ENCODE peak calls at places on chromosomes 2 and 18, in nine cellular contexts. One of them, this sample, is unnamed.

GRCh38 chr2:95017308-95017630 is 8.2 kb upstream of the MAL start:
- DNase-seq in H9: no peak
- DNase-seq in stimulated activated CD8-positive, alpha-beta memory T cell treated with anti-CD3 and anti-CD28 coated beads, Interleukin-15, amount 100 ng/mL, for 1 hour: no peak
- DNase-seq in stromal cell of bone marrow: no peak
- DNase-seq in effector CD4-positive, alpha-beta T cell: no peak
- DNase-seq in ACHN: no peak
- DNase-seq in stimulated activated CD4-positive, alpha-beta T cell treated with anti-CD3 and anti-CD28 coated beads, Interleukin-15, amount 100 ng/mL, for 24 hours: no peak
- DNase-seq in pons: no peak
- DNase-seq in iris pigment epithelial cell: no peak
- DNase-seq in this sample: no peak

GRCh38 chr2:191666733-191667132 is 11.2 kb upstream of the NABP1 start:
- DNase-seq in H9: no peak
- DNase-seq in stimulated activated CD8-positive, alpha-beta memory T cell treated with anti-CD3 and anti-CD28 coated beads, Interleukin-15, amount 100 ng/mL, for 1 hour: no peak
- DNase-seq in effector CD4-positive, alpha-beta T cell: no peak
- DNase-seq in pons: peak; percentile 55
- DNase-seq in stimulated activated CD4-positive, alpha-beta T cell treated with anti-CD3 and anti-CD28 coated beads, Interleukin-15, amount 100 ng/mL, for 24 hours: no peak
- DNase-seq in stromal cell of bone marrow: no peak
- DNase-seq in ACHN: peak; percentile 64
- DNase-seq in iris pigment epithelial cell: peak; percentile 59
- DNase-seq in this sample: no peak

GRCh38 chr2:192190474-192190873 is 4.3 kb downstream of the TMEFF2 start:
- DNase-seq in stimulated activated CD8-positive, alpha-beta memory T cell treated with anti-CD3 and anti-CD28 coated beads, Interleukin-15, amount 100 ng/mL, for 1 hour: no peak
- DNase-seq in stromal cell of bone marrow: peak; percentile 31
- DNase-seq in ACHN: peak; percentile 58
- DNase-seq in effector CD4-positive, alpha-beta T cell: no peak
- DNase-seq in H9: no peak
- DNase-seq in stimulated activated CD4-positive, alpha-beta T cell treated with anti-CD3 and anti-CD28 coated beads, Interleukin-15, amount 100 ng/mL, for 24 hours: no peak
- DNase-seq in pons: no peak
- DNase-seq in iris pigment epithelial cell: peak; percentile 52
- DNase-seq in this sample: peak; percentile 47

GRCh38 chr2:232354069-232354468 is 24.5 kb upstream of the ALPP start:
- DNase-seq in stimulated activated CD8-positive, alpha-beta memory T cell treated with anti-CD3 and anti-CD28 coated beads, Interleukin-15, amount 100 ng/mL, for 1 hour: no peak
- DNase-seq in H9: no peak
- DNase-seq in ACHN: no peak
- DNase-seq in iris pigment epithelial cell: no peak
- DNase-seq in effector CD4-positive, alpha-beta T cell: no peak
- DNase-seq in stromal cell of bone marrow: no peak
- DNase-seq in pons: no peak
- DNase-seq in stimulated activated CD4-positive, alpha-beta T cell treated with anti-CD3 and anti-CD28 coated beads, Interleukin-15, amount 100 ng/mL, for 24 hours: no peak
- DNase-seq in this sample: no peak

GRCh38 chr2:181682026-181682789 is 1.9 kb upstream of the NEUROD1 start:
- DNase-seq in stimulated activated CD4-positive, alpha-beta T cell treated with anti-CD3 and anti-CD28 coated beads, Interleukin-15, amount 100 ng/mL, for 24 hours: no peak
- DNase-seq in stimulated activated CD8-positive, alpha-beta memory T cell treated with anti-CD3 and anti-CD28 coated beads, Interleukin-15, amount 100 ng/mL, for 1 hour: no peak
- DNase-seq in stromal cell of bone marrow: no peak
- DNase-seq in effector CD4-positive, alpha-beta T cell: no peak
- DNase-seq in ACHN: no peak
- DNase-seq in pons: no peak
- DNase-seq in H9: no peak
- DNase-seq in iris pigment epithelial cell: no peak
- DNase-seq in this sample: no peak

GRCh38 chr2:213145723-213146242 is 5.6 kb downstream of the IKZF2 start:
- DNase-seq in stimulated activated CD8-positive, alpha-beta memory T cell treated with anti-CD3 and anti-CD28 coated beads, Interleukin-15, amount 100 ng/mL, for 1 hour: no peak
- DNase-seq in iris pigment epithelial cell: peak; percentile 25
- DNase-seq in ACHN: no peak
- DNase-seq in effector CD4-positive, alpha-beta T cell: no peak
- DNase-seq in H9: no peak
- DNase-seq in stimulated activated CD4-positive, alpha-beta T cell treated with anti-CD3 and anti-CD28 coated beads, Interleukin-15, amount 100 ng/mL, for 24 hours: no peak
- DNase-seq in pons: no peak
- DNase-seq in stromal cell of bone marrow: no peak
- DNase-seq in this sample: no peak

GRCh38 chr18:1014951-1015627 is 110.4 kb downstream of the ADCYAP1 start:
- DNase-seq in H9: peak; percentile 48
- DNase-seq in iris pigment epithelial cell: peak; percentile 31
- DNase-seq in pons: no peak
- DNase-seq in stromal cell of bone marrow: no peak
- DNase-seq in effector CD4-positive, alpha-beta T cell: no peak
- DNase-seq in ACHN: peak; percentile 69
- DNase-seq in stimulated activated CD8-positive, alpha-beta memory T cell treated with anti-CD3 and anti-CD28 coated beads, Interleukin-15, amount 100 ng/mL, for 1 hour: no peak
- DNase-seq in stimulated activated CD4-positive, alpha-beta T cell treated with anti-CD3 and anti-CD28 coated beads, Interleukin-15, amount 100 ng/mL, for 24 hours: no peak
- DNase-seq in this sample: peak; percentile 31

GRCh38 chr18:39030124-39030655 is 1464.6 kb upstream of the CELF4 start:
- DNase-seq in pons: no peak
- DNase-seq in stromal cell of bone marrow: no peak
- DNase-seq in H9: no peak
- DNase-seq in ACHN: no peak
- DNase-seq in effector CD4-positive, alpha-beta T cell: no peak
- DNase-seq in stimulated activated CD8-positive, alpha-beta memory T cell treated with anti-CD3 and anti-CD28 coated beads, Interleukin-15, amount 100 ng/mL, for 1 hour: no peak
- DNase-seq in stimulated activated CD4-positive, alpha-beta T cell treated with anti-CD3 and anti-CD28 coated beads, Interleukin-15, amount 100 ng/mL, for 24 hours: no peak
- DNase-seq in iris pigment epithelial cell: no peak
- DNase-seq in this sample: no peak

GRCh38 chr2:12718662-12719399 is 2.1 kb downstream of the TRIB2 start:
- DNase-seq in stimulated activated CD8-positive, alpha-beta memory T cell treated with anti-CD3 and anti-CD28 coated beads, Interleukin-15, amount 100 ng/mL, for 1 hour: no peak
- DNase-seq in stromal cell of bone marrow: no peak
- DNase-seq in iris pigment epithelial cell: peak; percentile 28
- DNase-seq in stimulated activated CD4-positive, alpha-beta T cell treated with anti-CD3 and anti-CD28 coated beads, Interleukin-15, amount 100 ng/mL, for 24 hours: peak; percentile 38
- DNase-seq in effector CD4-positive, alpha-beta T cell: peak; percentile 23
- DNase-seq in H9: peak; percentile 40
- DNase-seq in pons: no peak
- DNase-seq in ACHN: no peak
- DNase-seq in this sample: no peak

GRCh38 chr2:127105656-127106456 is 1.1 kb downstream of the BIN1 start:
- DNase-seq in iris pigment epithelial cell: peak; percentile 47
- DNase-seq in ACHN: peak; percentile 28
- DNase-seq in stromal cell of bone marrow: no peak
- DNase-seq in H9: peak; percentile 69
- DNase-seq in stimulated activated CD4-positive, alpha-beta T cell treated with anti-CD3 and anti-CD28 coated beads, Interleukin-15, amount 100 ng/mL, for 24 hours: no peak
- DNase-seq in effector CD4-positive, alpha-beta T cell: no peak
- DNase-seq in stimulated activated CD8-positive, alpha-beta memory T cell treated with anti-CD3 and anti-CD28 coated beads, Interleukin-15, amount 100 ng/mL, for 1 hour: no peak
- DNase-seq in pons: no peak
- DNase-seq in this sample: no peak

GRCh38 chr2:69163109-69163508 is 150.1 kb downstream of the ANTXR1 start:
- DNase-seq in stimulated activated CD4-positive, alpha-beta T cell treated with anti-CD3 and anti-CD28 coated beads, Interleukin-15, amount 100 ng/mL, for 24 hours: no peak
- DNase-seq in stromal cell of bone marrow: peak; percentile 66
- DNase-seq in H9: no peak
- DNase-seq in ACHN: peak; percentile 85
- DNase-seq in stimulated activated CD8-positive, alpha-beta memory T cell treated with anti-CD3 and anti-CD28 coated beads, Interleukin-15, amount 100 ng/mL, for 1 hour: no peak
- DNase-seq in pons: peak; percentile 86
- DNase-seq in iris pigment epithelial cell: peak; percentile 96
- DNase-seq in effector CD4-positive, alpha-beta T cell: no peak
- DNase-seq in this sample: peak; percentile 91

GRCh38 chr2:233793465-233794127 is 15.5 kb downstream of the MROH2A start:
- DNase-seq in effector CD4-positive, alpha-beta T cell: no peak
- DNase-seq in H9: peak; percentile 21
- DNase-seq in stimulated activated CD4-positive, alpha-beta T cell treated with anti-CD3 and anti-CD28 coated beads, Interleukin-15, amount 100 ng/mL, for 24 hours: no peak
- DNase-seq in pons: no peak
- DNase-seq in iris pigment epithelial cell: no peak
- DNase-seq in stromal cell of bone marrow: no peak
- DNase-seq in ACHN: no peak
- DNase-seq in stimulated activated CD8-positive, alpha-beta memory T cell treated with anti-CD3 and anti-CD28 coated beads, Interleukin-15, amount 100 ng/mL, for 1 hour: no peak
- DNase-seq in this sample: no peak

GRCh38 chr2:3785220-3785889 is 82.0 kb downstream of the DCDC2C start:
- DNase-seq in H9: peak; percentile 47
- DNase-seq in pons: no peak
- DNase-seq in stimulated activated CD8-positive, alpha-beta memory T cell treated with anti-CD3 and anti-CD28 coated beads, Interleukin-15, amount 100 ng/mL, for 1 hour: no peak
- DNase-seq in stromal cell of bone marrow: no peak
- DNase-seq in effector CD4-positive, alpha-beta T cell: no peak
- DNase-seq in iris pigment epithelial cell: peak; percentile 73
- DNase-seq in ACHN: no peak
- DNase-seq in stimulated activated CD4-positive, alpha-beta T cell treated with anti-CD3 and anti-CD28 coated beads, Interleukin-15, amount 100 ng/mL, for 24 hours: no peak
- DNase-seq in this sample: no peak

GRCh38 chr18:31301201-31301655 is 16.7 kb upstream of the DSG1 start:
- DNase-seq in stimulated activated CD8-positive, alpha-beta memory T cell treated with anti-CD3 and anti-CD28 coated beads, Interleukin-15, amount 100 ng/mL, for 1 hour: no peak
- DNase-seq in H9: peak; percentile 28
- DNase-seq in stromal cell of bone marrow: no peak
- DNase-seq in pons: no peak
- DNase-seq in ACHN: no peak
- DNase-seq in effector CD4-positive, alpha-beta T cell: no peak
- DNase-seq in iris pigment epithelial cell: peak; percentile 6
- DNase-seq in stimulated activated CD4-positive, alpha-beta T cell treated with anti-CD3 and anti-CD28 coated beads, Interleukin-15, amount 100 ng/mL, for 24 hours: no peak
- DNase-seq in this sample: peak; percentile 32

GRCh38 chr2:43251171-43251731 is 24.8 kb upstream of the ZFP36L2 start:
- DNase-seq in pons: no peak
- DNase-seq in ACHN: no peak
- DNase-seq in stimulated activated CD8-positive, alpha-beta memory T cell treated with anti-CD3 and anti-CD28 coated beads, Interleukin-15, amount 100 ng/mL, for 1 hour: no peak
- DNase-seq in H9: no peak
- DNase-seq in iris pigment epithelial cell: peak; percentile 74
- DNase-seq in stimulated activated CD4-positive, alpha-beta T cell treated with anti-CD3 and anti-CD28 coated beads, Interleukin-15, amount 100 ng/mL, for 24 hours: no peak
- DNase-seq in stromal cell of bone marrow: peak; percentile 79
- DNase-seq in effector CD4-positive, alpha-beta T cell: no peak
- DNase-seq in this sample: peak; percentile 22

GRCh38 chr2:88201811-88202169 is 31.6 kb downstream of the THNSL2 start:
- DNase-seq in stimulated activated CD4-positive, alpha-beta T cell treated with anti-CD3 and anti-CD28 coated beads, Interleukin-15, amount 100 ng/mL, for 24 hours: no peak
- DNase-seq in H9: no peak
- DNase-seq in iris pigment epithelial cell: no peak
- DNase-seq in stromal cell of bone marrow: no peak
- DNase-seq in pons: no peak
- DNase-seq in stimulated activated CD8-positive, alpha-beta memory T cell treated with anti-CD3 and anti-CD28 coated beads, Interleukin-15, amount 100 ng/mL, for 1 hour: no peak
- DNase-seq in ACHN: no peak
- DNase-seq in effector CD4-positive, alpha-beta T cell: no peak
- DNase-seq in this sample: no peak

GRCh38 chr2:188813846-188814245 is 160.3 kb upstream of the COL3A1 start:
- DNase-seq in effector CD4-positive, alpha-beta T cell: no peak
- DNase-seq in ACHN: no peak
- DNase-seq in iris pigment epithelial cell: peak; percentile 90
- DNase-seq in stromal cell of bone marrow: no peak
- DNase-seq in stimulated activated CD4-positive, alpha-beta T cell treated with anti-CD3 and anti-CD28 coated beads, Interleukin-15, amount 100 ng/mL, for 24 hours: no peak
- DNase-seq in pons: no peak
- DNase-seq in H9: no peak
- DNase-seq in stimulated activated CD8-positive, alpha-beta memory T cell treated with anti-CD3 and anti-CD28 coated beads, Interleukin-15, amount 100 ng/mL, for 1 hour: no peak
- DNase-seq in this sample: peak; percentile 68

GRCh38 chr2:189658281-189658680 is 3.0 kb upstream of the ASNSD1 start:
- DNase-seq in H9: no peak
- DNase-seq in stromal cell of bone marrow: no peak
- DNase-seq in effector CD4-positive, alpha-beta T cell: no peak
- DNase-seq in stimulated activated CD8-positive, alpha-beta memory T cell treated with anti-CD3 and anti-CD28 coated beads, Interleukin-15, amount 100 ng/mL, for 1 hour: no peak
- DNase-seq in iris pigment epithelial cell: no peak
- DNase-seq in ACHN: no peak
- DNase-seq in stimulated activated CD4-positive, alpha-beta T cell treated with anti-CD3 and anti-CD28 coated beads, Interleukin-15, amount 100 ng/mL, for 24 hours: peak; percentile 34
- DNase-seq in pons: no peak
- DNase-seq in this sample: no peak

GRCh38 chr2:66982766-66983165 is 414.4 kb upstream of the ETAA1 start:
- DNase-seq in iris pigment epithelial cell: peak; percentile 32
- DNase-seq in stimulated activated CD4-positive, alpha-beta T cell treated with anti-CD3 and anti-CD28 coated beads, Interleukin-15, amount 100 ng/mL, for 24 hours: no peak
- DNase-seq in stromal cell of bone marrow: no peak
- DNase-seq in ACHN: no peak
- DNase-seq in stimulated activated CD8-positive, alpha-beta memory T cell treated with anti-CD3 and anti-CD28 coated beads, Interleukin-15, amount 100 ng/mL, for 1 hour: no peak
- DNase-seq in pons: no peak
- DNase-seq in H9: no peak
- DNase-seq in effector CD4-positive, alpha-beta T cell: no peak
- DNase-seq in this sample: peak; percentile 16

GRCh38 chr2:47360283-47360682 is 42.7 kb upstream of the MSH2 start:
- DNase-seq in stimulated activated CD8-positive, alpha-beta memory T cell treated with anti-CD3 and anti-CD28 coated beads, Interleukin-15, amount 100 ng/mL, for 1 hour: no peak
- DNase-seq in pons: no peak
- DNase-seq in iris pigment epithelial cell: no peak
- DNase-seq in stimulated activated CD4-positive, alpha-beta T cell treated with anti-CD3 and anti-CD28 coated beads, Interleukin-15, amount 100 ng/mL, for 24 hours: no peak
- DNase-seq in ACHN: no peak
- DNase-seq in H9: no peak
- DNase-seq in effector CD4-positive, alpha-beta T cell: no peak
- DNase-seq in stromal cell of bone marrow: no peak
- DNase-seq in this sample: no peak

GRCh38 chr2:191301971-191302370 is 56.8 kb downstream of the MYO1B start:
- DNase-seq in iris pigment epithelial cell: no peak
- DNase-seq in effector CD4-positive, alpha-beta T cell: no peak
- DNase-seq in stimulated activated CD4-positive, alpha-beta T cell treated with anti-CD3 and anti-CD28 coated beads, Interleukin-15, amount 100 ng/mL, for 24 hours: no peak
- DNase-seq in pons: no peak
- DNase-seq in stromal cell of bone marrow: no peak
- DNase-seq in ACHN: no peak
- DNase-seq in stimulated activated CD8-positive, alpha-beta memory T cell treated with anti-CD3 and anti-CD28 coated beads, Interleukin-15, amount 100 ng/mL, for 1 hour: no peak
- DNase-seq in H9: no peak
- DNase-seq in this sample: no peak

GRCh38 chr2:239331560-239331959 is 69.3 kb downstream of the HDAC4 start:
- DNase-seq in stimulated activated CD8-positive, alpha-beta memory T cell treated with anti-CD3 and anti-CD28 coated beads, Interleukin-15, amount 100 ng/mL, for 1 hour: no peak
- DNase-seq in stimulated activated CD4-positive, alpha-beta T cell treated with anti-CD3 and anti-CD28 coated beads, Interleukin-15, amount 100 ng/mL, for 24 hours: no peak
- DNase-seq in pons: no peak
- DNase-seq in ACHN: no peak
- DNase-seq in effector CD4-positive, alpha-beta T cell: no peak
- DNase-seq in H9: no peak
- DNase-seq in iris pigment epithelial cell: no peak
- DNase-seq in stromal cell of bone marrow: no peak
- DNase-seq in this sample: no peak

GRCh38 chr2:218513676-218514075 is 54.5 kb downstream of the USP37 start:
- DNase-seq in H9: no peak
- DNase-seq in stimulated activated CD4-positive, alpha-beta T cell treated with anti-CD3 and anti-CD28 coated beads, Interleukin-15, amount 100 ng/mL, for 24 hours: no peak
- DNase-seq in stimulated activated CD8-positive, alpha-beta memory T cell treated with anti-CD3 and anti-CD28 coated beads, Interleukin-15, amount 100 ng/mL, for 1 hour: no peak
- DNase-seq in stromal cell of bone marrow: no peak
- DNase-seq in pons: no peak
- DNase-seq in iris pigment epithelial cell: peak; percentile 5
- DNase-seq in effector CD4-positive, alpha-beta T cell: no peak
- DNase-seq in ACHN: no peak
- DNase-seq in this sample: no peak

GRCh38 chr2:201795608-201796477 is 10.5 kb upstream of the CDK15 start:
- DNase-seq in H9: peak; percentile 48
- DNase-seq in pons: peak; percentile 45
- DNase-seq in stimulated activated CD4-positive, alpha-beta T cell treated with anti-CD3 and anti-CD28 coated beads, Interleukin-15, amount 100 ng/mL, for 24 hours: no peak
- DNase-seq in iris pigment epithelial cell: peak; percentile 63
- DNase-seq in ACHN: peak; percentile 80
- DNase-seq in effector CD4-positive, alpha-beta T cell: no peak
- DNase-seq in stromal cell of bone marrow: no peak
- DNase-seq in stimulated activated CD8-positive, alpha-beta memory T cell treated with anti-CD3 and anti-CD28 coated beads, Interleukin-15, amount 100 ng/mL, for 1 hour: no peak
- DNase-seq in this sample: peak; percentile 56

GRCh38 chr2:44843641-44844040 is 97.9 kb upstream of the SIX3 start:
- DNase-seq in stromal cell of bone marrow: no peak
- DNase-seq in pons: no peak
- DNase-seq in stimulated activated CD8-positive, alpha-beta memory T cell treated with anti-CD3 and anti-CD28 coated beads, Interleukin-15, amount 100 ng/mL, for 1 hour: no peak
- DNase-seq in ACHN: no peak
- DNase-seq in iris pigment epithelial cell: no peak
- DNase-seq in H9: no peak
- DNase-seq in effector CD4-positive, alpha-beta T cell: no peak
- DNase-seq in stimulated activated CD4-positive, alpha-beta T cell treated with anti-CD3 and anti-CD28 coated beads, Interleukin-15, amount 100 ng/mL, for 24 hours: no peak
- DNase-seq in this sample: no peak

GRCh38 chr2:227411320-227411989 is 23.7 kb upstream of the SCYGR1 start:
- DNase-seq in iris pigment epithelial cell: peak; percentile 92
- DNase-seq in H9: no peak
- DNase-seq in stimulated activated CD8-positive, alpha-beta memory T cell treated with anti-CD3 and anti-CD28 coated beads, Interleukin-15, amount 100 ng/mL, for 1 hour: no peak
- DNase-seq in stimulated activated CD4-positive, alpha-beta T cell treated with anti-CD3 and anti-CD28 coated beads, Interleukin-15, amount 100 ng/mL, for 24 hours: peak; percentile 80
- DNase-seq in pons: no peak
- DNase-seq in effector CD4-positive, alpha-beta T cell: no peak
- DNase-seq in ACHN: no peak
- DNase-seq in stromal cell of bone marrow: no peak
- DNase-seq in this sample: peak; percentile 83

GRCh38 chr18:48662021-48662661 is 123.3 kb downstream of the CTIF start:
- DNase-seq in H9: no peak
- DNase-seq in stimulated activated CD8-positive, alpha-beta memory T cell treated with anti-CD3 and anti-CD28 coated beads, Interleukin-15, amount 100 ng/mL, for 1 hour: no peak
- DNase-seq in pons: no peak
- DNase-seq in effector CD4-positive, alpha-beta T cell: no peak
- DNase-seq in iris pigment epithelial cell: peak; percentile 87
- DNase-seq in stimulated activated CD4-positive, alpha-beta T cell treated with anti-CD3 and anti-CD28 coated beads, Interleukin-15, amount 100 ng/mL, for 24 hours: no peak
- DNase-seq in ACHN: no peak
- DNase-seq in stromal cell of bone marrow: no peak
- DNase-seq in this sample: peak; percentile 79

GRCh38 chr2:171811229-171811628 is 82.8 kb downstream of the SLC25A12 start:
- DNase-seq in effector CD4-positive, alpha-beta T cell: no peak
- DNase-seq in pons: peak; percentile 28
- DNase-seq in ACHN: peak; percentile 61
- DNase-seq in stromal cell of bone marrow: peak; percentile 28
- DNase-seq in iris pigment epithelial cell: peak; percentile 48
- DNase-seq in stimulated activated CD8-positive, alpha-beta memory T cell treated with anti-CD3 and anti-CD28 coated beads, Interleukin-15, amount 100 ng/mL, for 1 hour: no peak
- DNase-seq in H9: no peak
- DNase-seq in stimulated activated CD4-positive, alpha-beta T cell treated with anti-CD3 and anti-CD28 coated beads, Interleukin-15, amount 100 ng/mL, for 24 hours: no peak
- DNase-seq in this sample: peak; percentile 37

GRCh38 chr2:57614988-57615387 is 431.6 kb upstream of the VRK2 start:
- DNase-seq in H9: no peak
- DNase-seq in effector CD4-positive, alpha-beta T cell: no peak
- DNase-seq in stimulated activated CD8-positive, alpha-beta memory T cell treated with anti-CD3 and anti-CD28 coated beads, Interleukin-15, amount 100 ng/mL, for 1 hour: no peak
- DNase-seq in stromal cell of bone marrow: no peak
- DNase-seq in pons: no peak
- DNase-seq in stimulated activated CD4-positive, alpha-beta T cell treated with anti-CD3 and anti-CD28 coated beads, Interleukin-15, amount 100 ng/mL, for 24 hours: no peak
- DNase-seq in iris pigment epithelial cell: no peak
- DNase-seq in ACHN: no peak
- DNase-seq in this sample: no peak

GRCh38 chr2:96114903-96115581 is 1.3 kb downstream of the ADRA2B start:
- DNase-seq in effector CD4-positive, alpha-beta T cell: no peak
- DNase-seq in stimulated activated CD8-positive, alpha-beta memory T cell treated with anti-CD3 and anti-CD28 coated beads, Interleukin-15, amount 100 ng/mL, for 1 hour: no peak
- DNase-seq in iris pigment epithelial cell: no peak
- DNase-seq in ACHN: no peak
- DNase-seq in H9: no peak
- DNase-seq in stromal cell of bone marrow: no peak
- DNase-seq in stimulated activated CD4-positive, alpha-beta T cell treated with anti-CD3 and anti-CD28 coated beads, Interleukin-15, amount 100 ng/mL, for 24 hours: no peak
- DNase-seq in pons: no peak
- DNase-seq in this sample: no peak

GRCh38 chr2:26934335-26934724 is 36.1 kb upstream of the MAPRE3 start:
- DNase-seq in pons: no peak
- DNase-seq in stimulated activated CD4-positive, alpha-beta T cell treated with anti-CD3 and anti-CD28 coated beads, Interleukin-15, amount 100 ng/mL, for 24 hours: no peak
- DNase-seq in effector CD4-positive, alpha-beta T cell: no peak
- DNase-seq in ACHN: no peak
- DNase-seq in stromal cell of bone marrow: no peak
- DNase-seq in H9: peak; percentile 15
- DNase-seq in stimulated activated CD8-positive, alpha-beta memory T cell treated with anti-CD3 and anti-CD28 coated beads, Interleukin-15, amount 100 ng/mL, for 1 hour: no peak
- DNase-seq in iris pigment epithelial cell: no peak
- DNase-seq in this sample: no peak

This sample was measured in amniotic epithelial cell.